ENCODE peak calls at places on chromosomes 6 and 20, in four cellular contexts. O is activated gamma-delta T cell treated with Interleukin-2 at 50 U/mL for 16 hours, A is epithelial cell of proximal tubule, M is Right ventricle myocardium inferior. G is an unnamed sample.

GRCh38 chr20:64049060-64049886 is at the start of gene SOX18:
- DNase-seq in O (no peak), A (no peak), M (no peak), G (no peak)

GRCh38 chr6:44660561-44661220 is 273.2 kb downstream of the CDC5L start:
- DNase-seq in O (no peak), A (no peak), M (no peak), G (no peak)

GRCh38 chr20:8020314-8021079 is 936 bp upstream of the TMX4 start:
- DNase-seq in O (no peak), A (no peak), M (no peak), G (no peak)

GRCh38 chr6:42025066-42025789 is 25.1 kb upstream of the TAF8 start:
- DNase-seq in O (no peak), A (no peak), M (no peak), G (no peak)

GRCh38 chr6:9007062-9007461 is 571.7 kb upstream of the SLC35B3 start:
- DNase-seq in O (no peak), A (no peak), M (no peak), G (no peak)

GRCh38 chr6:167146173-167146572 is 11.6 kb downstream of the GPR31 start:
- DNase-seq in O (no peak), A (no peak), M (no peak), G (no peak)

GRCh38 chr6:117908246-117909107 is 1.4 kb downstream of the SLC35F1 start:
- DNase-seq in O (no peak), A (no peak), M (no peak), G (no peak)

GRCh38 chr6:13417431-13417830 is 70.0 kb downstream of the GFOD1 start:
- DNase-seq in O (no peak), A (peak; percentile 54), M (no peak), G (no peak)

GRCh38 chr6:14121936-14122344 is 4.4 kb downstream of the CD83 start:
- DNase-seq in O (no peak), A (no peak), M (no peak), G (no peak)

GRCh38 chr6:160360955-160361354 is 12.8 kb downstream of the SLC22A3 start:
- DNase-seq in O (no peak), A (no peak), M (no peak), G (no peak)